ENCODE peak calls at places on chromosome 19, in four cellular contexts. T is left ventricle myocardium inferior, Y is HFF-Myc, R is GM23338. B is an unnamed sample.
A peak's percentile ranks its signal among the peaks of the same experiment; 100 is the strongest.

GRCh38 chr19:15126511-15126910 is 19.3 kb downstream of the SYDE1 start:
- DNase-seq in T (no peak), Y (no peak), R (no peak), B (no peak)

GRCh38 chr19:43306097-43306496 is 36.8 kb upstream of the PSG9 start:
- DNase-seq in T (no peak), Y (no peak), R (no peak), B (peak; percentile 51)

GRCh38 chr19:41694196-41694595 is 6.1 kb upstream of the CEACAM7 start:
- DNase-seq in T (no peak), Y (no peak), R (no peak), B (no peak)

GRCh38 chr19:29371766-29372415 is 153.9 kb upstream of the VSTM2B start:
- DNase-seq in T (no peak), Y (no peak), R (no peak), B (no peak)

GRCh38 chr19:13398780-13399726 is 107.2 kb downstream of the CACNA1A start:
- DNase-seq in T (peak; percentile 19), Y (peak; percentile 65), R (no peak), B (peak; percentile 87)

GRCh38 chr19:16366433-16367268 is 42.0 kb downstream of the KLF2 start:
- DNase-seq in T (no peak), Y (no peak), R (peak; percentile 53), B (no peak)

GRCh38 chr19:11345122-11345752 is 831 bp downstream of the TMEM205 start:
- DNase-seq in T (no peak), Y (no peak), R (no peak), B (no peak)

GRCh38 chr19:53389591-53390377 is 5.2 kb upstream of the ZNF765 start:
- DNase-seq in T (no peak), Y (no peak), R (peak; percentile 98), B (no peak)

GRCh38 chr19:51687791-51688664 is 5.1 kb upstream of the SPACA6 start:
- DNase-seq in T (peak; percentile 74), Y (no peak), R (peak; percentile 83), B (peak; percentile 42)

GRCh38 chr19:46392837-46393236 is 20.5 kb downstream of the CCDC8 start:
- DNase-seq in T (no peak), Y (no peak), R (no peak), B (no peak)

GRCh38 chr19:21474671-21475181 is 30.7 kb upstream of the ZNF429 start:
- DNase-seq in T (peak; percentile 82), Y (no peak), R (peak; percentile 92), B (peak; percentile 24)

GRCh38 chr19:45908956-45909355 is 5.6 kb downstream of the NANOS2 start:
- DNase-seq in T (no peak), Y (no peak), R (no peak), B (no peak)

GRCh38 chr19:11404588-11405258 is 14.4 kb downstream of the RGL3 start:
- DNase-seq in T (no peak), Y (no peak), R (no peak), B (no peak)

GRCh38 chr19:33530261-33530660 is 8.7 kb upstream of the PEPD start:
- DNase-seq in T (no peak), Y (no peak), R (no peak), B (no peak)

GRCh38 chr19:12833747-12834417 is 497 bp downstream of the RTBDN start:
- DNase-seq in T (no peak), Y (no peak), R (peak; percentile 74), B (peak; percentile 36)

GRCh38 chr19:40055832-40056504 is at the start of gene ZNF780B:
- DNase-seq in T (peak; percentile 58), Y (peak; percentile 27), R (peak; percentile 83), B (peak; percentile 54)

GRCh38 chr19:10648360-10648759 is 5.8 kb upstream of the ILF3 start:
- DNase-seq in T (no peak), Y (no peak), R (no peak), B (no peak)

GRCh38 chr19:53160350-53160749 is 1.5 kb upstream of the ZNF347 start:
- DNase-seq in T (no peak), Y (no peak), R (no peak), B (no peak)

GRCh38 chr19:16361926-16362325 is 37.3 kb downstream of the KLF2 start:
- DNase-seq in T (no peak), Y (no peak), R (no peak), B (no peak)

GRCh38 chr19:49672131-49672919 is 4.7 kb upstream of the PRMT1 start:
- DNase-seq in T (peak; percentile 74), Y (no peak), R (peak; percentile 95), B (peak; percentile 66)

GRCh38 chr19:6459356-6460098 is at the start of gene SLC25A23:
- DNase-seq in T (peak; percentile 75), Y (no peak), R (peak; percentile 82), B (peak; percentile 83)

GRCh38 chr19:46624958-46625661 is at the start of gene PTGIR:
- DNase-seq in T (peak; percentile 81), Y (peak; percentile 46), R (peak; percentile 40), B (peak; percentile 39)

GRCh38 chr19:41870401-41870873 is 6.6 kb upstream of the CD79A start:
- DNase-seq in T (no peak), Y (no peak), R (no peak), B (peak; percentile 34)

GRCh38 chr19:34578751-34579150 is 97.2 kb downstream of the WTIP start:
- DNase-seq in T (no peak), Y (no peak), R (no peak), B (no peak)

GRCh38 chr19:45827459-45828093 is 12.5 kb upstream of the RSPH6A start:
- DNase-seq in T (no peak), Y (no peak), R (peak; percentile 36), B (no peak)

DNA sequence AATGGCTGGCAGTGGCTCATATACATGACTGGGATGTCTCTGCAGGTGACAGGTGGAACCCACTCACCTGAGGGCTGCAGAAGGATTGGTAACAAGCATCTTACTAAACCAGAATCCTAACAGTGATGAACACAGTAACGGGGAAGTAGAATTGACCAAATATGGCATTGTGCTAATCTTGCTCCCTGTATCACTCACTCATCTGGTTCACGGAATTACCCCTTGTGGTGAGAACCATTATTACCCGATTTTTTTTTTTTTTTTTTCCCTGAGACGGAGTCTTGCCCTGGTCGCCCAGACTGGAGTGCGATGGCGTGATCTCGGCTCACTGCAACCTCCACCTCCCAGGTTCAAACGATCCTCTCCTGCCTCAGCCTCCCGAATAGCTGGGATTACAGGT is 69.5 kb downstream of the PTPRS start:
- DNase-seq in T (no peak), Y (no peak), R (peak; percentile 63), B (no peak)
- TF ChIP-seq CTCF in T (no peak), Y (peak; percentile 10), R (peak; percentile 36), B (peak; percentile 27)

GRCh38 chr19:55324705-55325104 is 436 bp downstream of the TMEM150B start:
- DNase-seq in T (no peak), Y (no peak), R (no peak), B (no peak)
- H3K4me3 ChIP-seq in T (peak overlapping the region; percentile 27), Y (no peak overlapping the region), R (no peak overlapping the region), B (no peak overlapping the region)

DNA sequence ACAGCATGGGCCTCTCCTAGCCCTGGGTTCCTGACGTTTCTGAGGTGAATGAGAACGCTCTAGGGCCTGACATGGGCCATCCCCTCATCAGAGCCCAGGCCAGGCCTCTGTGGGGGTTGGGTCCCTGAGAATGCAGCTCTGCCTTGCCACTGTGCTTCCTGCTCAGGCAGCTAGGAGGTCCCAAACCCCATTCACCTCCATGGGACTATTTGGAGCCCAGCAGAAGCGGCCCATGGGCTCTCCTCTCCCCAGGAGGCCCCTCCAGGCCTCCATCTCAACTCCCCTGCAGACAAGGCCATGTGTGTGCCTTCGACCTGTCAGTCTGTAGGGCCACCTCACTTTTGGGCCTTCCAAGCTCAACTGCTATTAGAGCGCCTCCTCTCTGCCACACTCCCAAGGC is 36.9 kb downstream of the ELL start:
- DNase-seq in T (no peak), Y (no peak), R (no peak), B (no peak)
- TF ChIP-seq CTCF in T (no peak), Y (no peak), R (peak; percentile 38), B (no peak)

GRCh38 chr19:19407640-19407933 is 2.1 kb downstream of the GATAD2A start:
- DNase-seq in T (no peak), Y (no peak), R (no peak), B (no peak)
- H3K4me3 ChIP-seq in T (peak overlapping the region; percentile 95), Y (peak overlapping the region; percentile 91), R (peak overlapping the region; percentile 100), B (no peak overlapping the region)

DNA sequence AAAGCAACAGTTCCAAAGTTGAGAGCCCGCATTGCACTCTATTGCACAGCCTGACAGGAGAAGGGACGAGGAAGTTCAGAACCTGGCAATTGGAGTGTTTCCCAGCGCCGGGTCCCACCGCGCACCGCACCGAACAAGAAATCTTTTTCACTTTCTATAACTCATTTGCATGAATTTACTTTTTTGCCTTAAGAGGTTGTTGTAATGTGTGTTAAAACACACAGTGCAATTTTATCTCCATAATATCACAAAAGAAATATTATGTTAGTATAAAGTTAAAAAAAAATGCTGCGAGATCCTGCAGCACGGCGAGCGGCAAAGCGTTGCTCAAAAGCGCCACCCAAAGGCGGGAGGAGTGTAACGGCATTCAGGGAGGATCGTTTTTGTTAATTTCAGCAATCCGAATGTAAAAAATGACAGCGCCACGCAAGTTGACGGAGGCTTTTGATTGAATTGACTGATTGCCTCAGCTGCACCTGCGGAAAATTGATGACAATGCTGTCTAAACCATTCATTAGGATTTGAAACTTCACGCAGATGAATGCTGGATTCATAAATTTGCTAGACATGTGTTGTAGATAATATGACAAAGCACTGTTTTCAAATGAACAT is 303.6 kb upstream of the ZNF507 start:
- DNase-seq in T (peak; percentile 27), Y (no peak), R (peak; percentile 74), B (peak; percentile 2)
- TF ChIP-seq CTCF in T (peak; percentile 78), Y (peak; percentile 43), R (peak; percentile 97), B (peak; percentile 35)

GRCh38 chr19:35755160-35755549 is 1.7 kb downstream of the HSPB6 start:
- DNase-seq in T (no peak), Y (no peak), R (peak; percentile 21), B (no peak)

GRCh38 chr19:35753634-35754364 is 3.0 kb downstream of the HSPB6 start:
- DNase-seq in T (no peak), Y (no peak), R (no peak), B (no peak)

GRCh38 chr19:35752746-35753350 is 4.0 kb downstream of the HSPB6 start:
- DNase-seq in T (no peak), Y (no peak), R (no peak), B (no peak)

GRCh38 chr19:35755550-35756371 is 1.1 kb downstream of the HSPB6 start:
- DNase-seq in T (peak; percentile 90), Y (no peak), R (peak; percentile 23), B (peak; percentile 55)

DNA sequence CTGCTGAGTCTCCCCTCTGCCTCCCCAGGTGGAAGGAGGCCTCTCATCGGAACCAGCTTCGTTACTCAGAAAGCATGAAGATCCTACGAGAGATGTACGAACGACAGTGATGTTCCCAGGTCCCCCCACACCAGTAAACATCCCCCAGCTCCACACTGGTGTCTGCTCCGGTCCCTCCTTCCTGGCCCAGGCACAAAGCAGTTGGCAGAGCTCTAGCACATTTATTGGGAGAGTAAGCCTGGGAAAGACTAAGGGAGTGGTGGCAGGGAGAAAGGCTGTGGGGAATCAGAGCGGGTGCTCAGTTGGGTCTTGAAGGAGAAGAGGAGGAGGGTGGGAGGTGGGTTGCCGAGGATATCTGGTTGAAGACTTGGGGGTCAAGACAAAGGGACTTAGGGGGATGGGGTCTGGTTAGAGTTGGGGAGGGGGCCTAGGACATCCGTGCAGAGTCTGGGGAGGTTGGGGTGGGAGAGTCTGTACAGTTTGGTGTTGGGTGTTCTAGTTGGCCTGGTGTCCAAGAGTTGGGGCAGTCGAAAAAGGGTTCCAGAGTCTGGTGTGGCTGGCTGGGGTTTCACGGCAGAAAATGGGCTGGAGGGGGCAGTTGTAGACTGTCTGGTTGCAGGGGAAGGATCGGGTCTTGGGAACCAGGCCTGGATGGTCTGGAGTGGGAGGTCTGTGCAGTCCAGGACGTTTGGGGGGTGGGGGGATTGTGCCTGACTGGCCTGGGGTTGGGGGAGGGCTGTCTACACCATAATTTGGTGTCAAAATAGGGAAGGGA is 2.3 kb downstream of the HSPB6 start:
- DNase-seq in T (no peak), Y (no peak), R (no peak), B (no peak)
- H3K4me3 ChIP-seq in T (peak overlapping the region; percentile 100), Y (no peak overlapping the region), R (peak overlapping the region; percentile 94), B (no peak overlapping the region)

B was measured in epithelial cell of esophagus.